ENCODE peak calls at places on chromosomes 2 and 18, in seven cellular contexts. One of them, this sample, is unnamed.

GRCh38 chr18:12076424-12077140 is 17.1 kb upstream of the ANKRD62 start:
- DNase-seq in HCT116: no peak
- DNase-seq in SK-N-SH: peak; percentile 90
- DNase-seq in H1: no peak
- DNase-seq in K562: peak; percentile 49
- DNase-seq in HepG2: no peak
- DNase-seq in GM12878: no peak
- DNase-seq in this sample: peak; percentile 32

GRCh38 chr18:45958730-45959129 is 8.4 kb downstream of the EPG5 start:
- DNase-seq in HCT116: no peak
- DNase-seq in SK-N-SH: no peak
- DNase-seq in H1: no peak
- DNase-seq in K562: no peak
- DNase-seq in HepG2: no peak
- DNase-seq in GM12878: no peak
- DNase-seq in this sample: no peak

GRCh38 chr2:172226244-172227061 is 123.8 kb upstream of the DLX2 start:
- DNase-seq in HCT116: no peak
- DNase-seq in SK-N-SH: no peak
- DNase-seq in H1: no peak
- DNase-seq in K562: peak; percentile 54
- DNase-seq in HepG2: peak; percentile 63
- DNase-seq in GM12878: no peak
- DNase-seq in this sample: peak; percentile 30

GRCh38 chr2:240213476-240214391 is 73.3 kb upstream of the OTOS start:
- DNase-seq in HCT116: no peak
- DNase-seq in SK-N-SH: peak; percentile 62
- DNase-seq in H1: no peak
- DNase-seq in K562: no peak
- DNase-seq in HepG2: no peak
- DNase-seq in GM12878: no peak
- DNase-seq in this sample: no peak

GRCh38 chr2:226963528-226963927 is 127.7 kb downstream of the RHBDD1 start:
- DNase-seq in HCT116: peak; percentile 44
- DNase-seq in SK-N-SH: no peak
- DNase-seq in H1: no peak
- DNase-seq in K562: no peak
- DNase-seq in HepG2: no peak
- DNase-seq in GM12878: no peak
- DNase-seq in this sample: no peak

GRCh38 chr2:37869756-37870155 is 55.3 kb upstream of the RMDN2 start:
- DNase-seq in HCT116: no peak
- DNase-seq in SK-N-SH: no peak
- DNase-seq in H1: no peak
- DNase-seq in K562: no peak
- DNase-seq in HepG2: no peak
- DNase-seq in GM12878: no peak
- DNase-seq in this sample: no peak

GRCh38 chr18:45449761-45450227 is 165.5 kb upstream of the SLC14A2 start:
- DNase-seq in HCT116: no peak
- DNase-seq in SK-N-SH: peak; percentile 39
- DNase-seq in H1: no peak
- DNase-seq in K562: no peak
- DNase-seq in HepG2: no peak
- DNase-seq in GM12878: no peak
- DNase-seq in this sample: no peak

GRCh38 chr2:190563109-190563508 is 28.6 kb upstream of the NEMP2 start:
- DNase-seq in HCT116: no peak
- DNase-seq in SK-N-SH: no peak
- DNase-seq in H1: no peak
- DNase-seq in K562: no peak
- DNase-seq in HepG2: no peak
- DNase-seq in GM12878: no peak
- DNase-seq in this sample: no peak

GRCh38 chr2:191580581-191580980 is 97.4 kb upstream of the NABP1 start:
- DNase-seq in HCT116: no peak
- DNase-seq in SK-N-SH: no peak
- DNase-seq in H1: no peak
- DNase-seq in K562: no peak
- DNase-seq in HepG2: no peak
- DNase-seq in GM12878: no peak
- DNase-seq in this sample: no peak

GRCh38 chr18:56067216-56067611 is 479.2 kb upstream of the TCF4 start:
- DNase-seq in HCT116: no peak
- DNase-seq in SK-N-SH: peak; percentile 19
- DNase-seq in H1: no peak
- DNase-seq in K562: no peak
- DNase-seq in HepG2: no peak
- DNase-seq in GM12878: no peak
- DNase-seq in this sample: no peak

GRCh38 chr2:3209258-3209657 is 168.4 kb downstream of the EIPR1 start:
- DNase-seq in HCT116: no peak
- DNase-seq in SK-N-SH: no peak
- DNase-seq in H1: no peak
- DNase-seq in K562: no peak
- DNase-seq in HepG2: no peak
- DNase-seq in GM12878: no peak
- DNase-seq in this sample: no peak

GRCh38 chr2:69271831-69272257 is 115.2 kb downstream of the GFPT1 start:
- DNase-seq in HCT116: no peak
- DNase-seq in SK-N-SH: no peak
- DNase-seq in H1: no peak
- DNase-seq in K562: no peak
- DNase-seq in HepG2: no peak
- DNase-seq in GM12878: no peak
- DNase-seq in this sample: no peak

GRCh38 chr18:34947711-34948125 is 93.5 kb upstream of the MAPRE2 start:
- DNase-seq in HCT116: no peak
- DNase-seq in SK-N-SH: no peak
- DNase-seq in H1: no peak
- DNase-seq in K562: no peak
- DNase-seq in HepG2: peak; percentile 66
- DNase-seq in GM12878: no peak
- DNase-seq in this sample: no peak
- TF ChIP-seq JUND in HCT116: no peak
- TF ChIP-seq JUND in SK-N-SH: no peak
- TF ChIP-seq JUND in H1: no peak
- TF ChIP-seq JUND in K562: peak; percentile 8
- TF ChIP-seq JUND in HepG2: no peak
- TF ChIP-seq JUND in GM12878: no peak
- TF ChIP-seq JUND in this sample: no peak

GRCh38 chr2:186884585-186884984 is 35.6 kb upstream of the ZSWIM2 start:
- DNase-seq in HCT116: no peak
- DNase-seq in SK-N-SH: peak; percentile 15
- DNase-seq in H1: no peak
- DNase-seq in K562: peak; percentile 34
- DNase-seq in HepG2: no peak
- DNase-seq in GM12878: no peak
- DNase-seq in this sample: no peak
- TF ChIP-seq JUND in HCT116: no peak
- TF ChIP-seq JUND in SK-N-SH: no peak
- TF ChIP-seq JUND in H1: no peak
- TF ChIP-seq JUND in K562: no peak
- TF ChIP-seq JUND in HepG2: no peak
- TF ChIP-seq JUND in GM12878: no peak
- TF ChIP-seq JUND in this sample: no peak

GRCh38 chr2:113173563-113174368 is at the start of gene PSD4:
- DNase-seq in HCT116: no peak
- DNase-seq in SK-N-SH: no peak
- DNase-seq in H1: no peak
- DNase-seq in K562: peak; percentile 91
- DNase-seq in HepG2: no peak
- DNase-seq in GM12878: peak; percentile 67
- DNase-seq in this sample: no peak
- TF ChIP-seq JUND in HCT116: no peak
- TF ChIP-seq JUND in SK-N-SH: no peak
- TF ChIP-seq JUND in H1: no peak
- TF ChIP-seq JUND in K562: peak; percentile 58
- TF ChIP-seq JUND in HepG2: no peak
- TF ChIP-seq JUND in GM12878: no peak
- TF ChIP-seq JUND in this sample: no peak

GRCh38 chr2:120240901-120241429 is 11.7 kb upstream of the RALB start:
- DNase-seq in HCT116: no peak
- DNase-seq in SK-N-SH: no peak
- DNase-seq in H1: no peak
- DNase-seq in K562: no peak
- DNase-seq in HepG2: no peak
- DNase-seq in GM12878: no peak
- DNase-seq in this sample: no peak

GRCh38 chr2:120244656-120245519 is 7.8 kb upstream of the RALB start:
- DNase-seq in HCT116: no peak
- DNase-seq in SK-N-SH: no peak
- DNase-seq in H1: no peak
- DNase-seq in K562: no peak
- DNase-seq in HepG2: no peak
- DNase-seq in GM12878: no peak
- DNase-seq in this sample: no peak

GRCh38 chr2:120241709-120242108 is 10.9 kb upstream of the RALB start:
- DNase-seq in HCT116: no peak
- DNase-seq in SK-N-SH: no peak
- DNase-seq in H1: no peak
- DNase-seq in K562: no peak
- DNase-seq in HepG2: no peak
- DNase-seq in GM12878: no peak
- DNase-seq in this sample: no peak

GRCh38 chr2:120243875-120244553 is 8.6 kb upstream of the RALB start:
- DNase-seq in HCT116: no peak
- DNase-seq in SK-N-SH: no peak
- DNase-seq in H1: no peak
- DNase-seq in K562: no peak
- DNase-seq in HepG2: no peak
- DNase-seq in GM12878: no peak
- DNase-seq in this sample: no peak

DNA sequence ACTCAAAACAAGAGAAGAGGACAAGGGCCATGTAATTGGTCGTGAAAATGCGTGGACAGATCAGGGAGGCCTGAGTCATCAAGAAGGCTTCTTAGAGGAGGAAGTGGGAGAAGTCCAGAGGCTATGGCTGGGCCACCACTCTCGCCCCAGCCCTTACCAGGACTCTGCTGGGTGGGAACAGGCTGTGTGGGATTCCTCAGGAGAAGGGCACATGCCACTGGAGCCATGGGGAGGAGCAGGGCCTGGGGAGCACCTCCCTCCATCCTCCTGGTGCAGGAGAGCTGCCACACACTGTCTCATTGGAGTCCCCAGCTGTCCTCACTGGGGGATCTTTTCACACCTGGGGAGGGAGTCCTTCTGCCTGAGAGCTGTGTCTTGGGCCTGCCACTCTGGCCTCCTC is 9.4 kb upstream of the RALB start:
- DNase-seq in HCT116: no peak
- DNase-seq in SK-N-SH: no peak
- DNase-seq in H1: no peak
- DNase-seq in K562: no peak
- DNase-seq in HepG2: no peak
- DNase-seq in GM12878: no peak
- DNase-seq in this sample: no peak
- TF ChIP-seq JUND in HCT116: no peak
- TF ChIP-seq JUND in SK-N-SH: no peak
- TF ChIP-seq JUND in H1: no peak
- TF ChIP-seq JUND in K562: no peak
- TF ChIP-seq JUND in HepG2: no peak
- TF ChIP-seq JUND in GM12878: no peak
- TF ChIP-seq JUND in this sample: no peak

GRCh38 chr18:9137168-9138066 is 836 bp downstream of the ANKRD12 start:
- DNase-seq in HCT116: peak; percentile 22
- DNase-seq in SK-N-SH: peak; percentile 90
- DNase-seq in H1: no peak
- DNase-seq in K562: peak; percentile 84
- DNase-seq in HepG2: peak; percentile 53
- DNase-seq in GM12878: no peak
- DNase-seq in this sample: peak; percentile 51
- TF ChIP-seq JUND in HCT116: no peak
- TF ChIP-seq JUND in SK-N-SH: no peak
- TF ChIP-seq JUND in H1: no peak
- TF ChIP-seq JUND in K562: no peak
- TF ChIP-seq JUND in HepG2: no peak
- TF ChIP-seq JUND in GM12878: no peak
- TF ChIP-seq JUND in this sample: no peak